ENCODE peak calls at places on chromosomes 2 and 18, in four cellular contexts. O is K562, I is SK-N-SH, L is HepG2. U is an unnamed sample.

GRCh38 chr2:3283206-3283605 is 94.4 kb downstream of the EIPR1 start:
- DNase-seq in I (peak; percentile 72), O (no peak), L (no peak), U (no peak)

GRCh38 chr2:1811258-1811970 is 67.1 kb upstream of the PXDN start:
- DNase-seq in I (no peak), L (no peak), O (no peak), U (no peak)

GRCh38 chr2:56082665-56083064 is 101.1 kb upstream of the CCDC85A start:
- DNase-seq in I (no peak), L (no peak), O (no peak), U (no peak)

GRCh38 chr18:48781041-48781989 is 169.4 kb downstream of the SMAD7 start:
- DNase-seq in O (peak; percentile 89), L (peak; percentile 92), I (peak; percentile 91), U (no peak)

GRCh38 chr2:160380613-160381012 is 113.0 kb downstream of the RBMS1 start:
- DNase-seq in O (no peak), I (no peak), L (no peak), U (no peak)

GRCh38 chr2:105774781-105775337 is 30.1 kb downstream of the NCK2 start:
- DNase-seq in L (no peak), O (no peak), I (no peak), U (no peak)

GRCh38 chr2:226791487-226792081 is 8.0 kb downstream of the IRS1 start:
- DNase-seq in O (peak; percentile 95), L (no peak), I (peak; percentile 99), U (peak; percentile 19)

GRCh38 chr2:72096181-72096580 is 51.5 kb downstream of the CYP26B1 start:
- DNase-seq in L (no peak), O (no peak), I (no peak), U (no peak)

GRCh38 chr2:67013821-67014220 is 383.3 kb upstream of the ETAA1 start:
- DNase-seq in L (no peak), I (no peak), O (no peak), U (no peak)

GRCh38 chr2:3490191-3491158 is 28.9 kb downstream of the ADI1 start:
- DNase-seq in I (peak; percentile 38), O (no peak), L (no peak), U (no peak)

DNA sequence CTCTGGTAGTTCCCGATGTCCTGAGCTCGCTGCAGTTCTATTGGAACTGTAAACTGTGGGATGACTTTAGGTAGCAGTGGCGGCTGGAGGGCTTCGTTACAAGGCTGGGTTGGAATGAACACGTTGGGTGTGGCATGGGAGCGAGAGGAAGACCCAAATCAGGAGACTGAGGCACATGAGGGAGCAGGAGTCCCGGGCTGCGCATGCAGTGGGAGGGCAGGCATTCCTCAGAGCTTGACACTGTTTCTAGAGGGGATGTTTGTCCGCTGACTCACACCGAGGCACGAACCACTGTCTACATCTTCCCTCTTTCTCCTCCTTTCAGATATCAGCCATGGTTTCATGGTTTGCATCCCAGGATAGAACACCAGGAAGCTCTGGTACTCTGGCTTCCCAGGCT is 40.6 kb upstream of the LAMA1 start:
- DNase-seq in I (no peak), O (no peak), L (no peak), U (no peak)
- TF ChIP-seq ZBTB33 in I (no peak), O (no peak), L (no peak), U (no peak)

DNA sequence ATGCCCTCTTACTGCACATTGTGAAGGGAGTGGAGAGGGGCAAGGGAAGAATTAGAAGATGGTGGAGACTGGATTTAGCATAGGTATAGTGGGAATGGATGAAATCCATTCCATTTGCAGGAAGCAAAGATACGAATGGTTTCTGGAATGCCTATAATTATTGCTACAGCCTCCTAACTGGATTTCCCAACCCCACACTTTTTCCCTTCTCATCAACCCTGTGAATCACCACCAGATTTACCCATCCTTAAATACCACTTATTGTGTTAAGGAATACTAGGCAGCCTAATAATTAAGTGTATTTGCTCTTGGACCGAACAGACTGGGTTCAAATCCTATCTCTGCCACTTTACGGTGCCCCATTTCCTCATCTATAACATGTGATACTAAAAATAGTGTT is 39.3 kb upstream of the CREB1 start:
- DNase-seq in L (no peak), I (no peak), O (no peak), U (no peak)
- TF ChIP-seq NFIC in L (no peak), I (no peak), O (no peak), U (no peak)

GRCh38 chr2:118224888-118225264 is 136.6 kb downstream of the INSIG2 start:
- DNase-seq in L (no peak), O (no peak), I (peak; percentile 21), U (no peak)

GRCh38 chr2:118224144-118224887 is 136.0 kb downstream of the INSIG2 start:
- DNase-seq in L (no peak), I (peak; percentile 50), O (no peak), U (no peak)

GRCh38 chr2:118222643-118223486 is 134.6 kb downstream of the INSIG2 start:
- DNase-seq in L (no peak), O (no peak), I (no peak), U (no peak)

GRCh38 chr2:118223487-118224136 is 135.3 kb downstream of the INSIG2 start:
- DNase-seq in I (no peak), O (no peak), L (no peak), U (no peak)

DNA sequence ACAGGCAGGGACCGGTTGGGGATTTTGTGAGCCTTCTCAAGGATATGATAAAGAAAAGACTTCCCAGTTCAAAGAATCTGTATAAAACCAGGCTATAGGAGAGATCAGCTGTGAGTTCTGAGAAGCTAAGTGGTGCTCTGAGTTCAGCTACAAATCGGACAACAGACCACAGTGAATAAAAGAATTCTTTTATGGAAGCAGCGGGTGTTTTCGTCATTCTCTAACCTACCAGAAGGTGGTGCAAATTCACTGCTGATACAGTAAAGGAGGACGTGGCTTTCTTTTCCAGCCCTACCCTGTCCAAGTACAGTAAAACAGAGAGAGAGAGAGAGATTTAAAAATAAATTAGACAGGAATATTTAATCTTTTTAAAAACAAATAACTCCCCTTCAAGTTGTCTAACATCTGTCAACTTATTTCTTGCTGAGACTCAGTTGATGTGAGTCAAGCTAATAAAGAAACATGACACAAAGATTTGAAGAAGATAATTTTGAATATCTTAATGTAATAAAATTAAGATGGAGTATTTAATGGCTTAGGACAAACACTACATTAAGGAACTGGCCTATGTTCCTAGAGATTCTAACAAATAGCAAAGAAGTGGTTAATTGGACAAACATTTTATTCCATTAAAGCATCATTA is 133.8 kb downstream of the INSIG2 start:
- DNase-seq in O (peak; percentile 47), L (peak; percentile 61), I (peak; percentile 72), U (no peak)
- TF ChIP-seq ZBTB33 in O (no peak), L (no peak), I (no peak), U (no peak)

GRCh38 chr2:84257871-84258270 is 201.2 kb downstream of the SUCLG1 start:
- DNase-seq in L (peak; percentile 42), O (no peak), I (no peak), U (no peak)
- TF ChIP-seq NFIC in L (no peak), O (no peak), I (no peak), U (no peak)

DNA sequence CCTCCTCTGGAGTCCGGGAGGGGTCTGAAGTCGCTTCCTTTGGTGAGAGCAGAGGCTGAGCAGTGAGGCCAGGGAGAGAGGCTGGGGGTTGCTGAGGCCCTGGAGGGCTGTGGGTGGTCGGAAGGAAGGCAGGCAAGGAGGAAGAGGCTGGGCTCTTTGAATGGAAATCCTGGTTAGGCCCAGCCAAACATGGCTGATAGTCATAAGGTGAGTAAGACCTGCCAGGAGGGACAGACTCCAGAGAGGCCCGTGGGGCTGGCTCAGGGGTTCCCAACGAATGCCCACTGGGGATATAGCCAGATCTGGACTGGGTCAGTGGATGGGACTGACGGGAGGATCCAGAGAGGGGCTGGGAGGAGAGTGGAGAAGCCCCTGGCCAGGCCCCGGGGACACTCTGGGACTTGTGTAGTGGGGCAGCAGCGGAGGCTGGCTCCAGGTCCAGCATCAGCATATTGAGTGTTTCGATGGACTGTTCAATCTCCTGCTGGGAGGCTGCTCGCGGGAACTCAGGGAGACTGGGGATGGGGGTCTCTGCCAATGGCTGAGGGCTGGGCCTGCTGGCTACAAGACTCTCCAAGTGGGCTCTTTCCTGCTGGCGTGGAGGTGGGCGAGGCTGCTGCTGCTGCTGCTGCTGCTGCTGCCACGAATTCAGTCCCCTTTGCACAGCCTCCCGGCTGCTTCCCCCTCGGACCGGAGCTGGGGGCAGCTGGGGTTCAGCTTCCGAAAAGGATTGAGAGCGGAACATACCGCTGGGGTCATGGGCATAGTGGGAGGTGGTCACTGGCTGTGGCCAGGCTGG is 155.0 kb downstream of the TNS1 start:
- DNase-seq in I (no peak), O (no peak), L (no peak), U (no peak)
- TF ChIP-seq ZBTB33 in I (no peak), O (no peak), L (no peak), U (no peak)

GRCh38 chr2:225738735-225739134 is 339.2 kb downstream of the NYAP2 start:
- DNase-seq in O (no peak), L (no peak), I (no peak), U (no peak)

GRCh38 chr2:225739328-225739727 is 339.8 kb downstream of the NYAP2 start:
- DNase-seq in O (no peak), L (no peak), I (no peak), U (no peak)

GRCh38 chr2:225740086-225740485 is 340.6 kb downstream of the NYAP2 start:
- DNase-seq in I (no peak), O (no peak), L (no peak), U (no peak)

GRCh38 chr2:225735844-225736243 is 336.3 kb downstream of the NYAP2 start:
- DNase-seq in I (no peak), O (no peak), L (no peak), U (no peak)

DNA sequence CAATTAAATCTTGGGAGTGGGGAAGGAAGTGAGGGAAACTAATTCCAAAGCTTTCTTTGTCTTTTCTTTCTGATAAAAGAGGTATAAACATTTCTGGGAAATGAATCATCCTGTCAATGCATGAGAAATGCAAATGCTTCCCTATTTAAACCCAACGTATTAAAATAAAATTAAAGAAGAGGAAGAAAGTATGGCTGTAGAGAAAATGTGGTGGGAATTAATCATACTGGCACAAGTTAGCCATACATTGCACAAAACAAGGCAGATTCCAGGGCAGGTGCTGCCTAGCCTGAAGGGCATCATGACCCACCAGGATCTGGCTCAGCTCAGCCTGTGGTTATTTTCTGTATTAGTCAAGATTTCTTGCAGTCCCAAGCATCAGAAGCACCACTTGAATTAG is 338.0 kb downstream of the NYAP2 start:
- DNase-seq in I (no peak), O (no peak), L (no peak), U (no peak)
- TF ChIP-seq NFIC in I (peak; percentile 51), O (no peak), L (no peak), U (no peak)

U was measured in GM12878.